ENCODE peak calls at places on chromosomes 3 and 15, in five cellular contexts. R is heart left ventricle, B is left ventricle myocardium inferior, X is kidney, K is upper lobe of right lung. O is an unnamed sample.
A peak's percentile ranks its signal among the peaks of the same experiment; 100 is the strongest.

GRCh38 chr3:16316847-16317560 is 52.0 kb downstream of the OXNAD1 start:
- DNase-seq in X (no peak), B (no peak), K (no peak), R (no peak), O (no peak)

GRCh38 chr3:76051145-76051544 is 265.8 kb upstream of the ZNF717 start:
- DNase-seq in R (no peak), X (no peak), B (no peak), K (no peak), O (no peak)

GRCh38 chr3:155069729-155070128 is 10.4 kb upstream of the MME start:
- DNase-seq in K (no peak), B (no peak), X (no peak), R (no peak), O (no peak)

GRCh38 chr3:21654662-21655061 is 96.3 kb downstream of the ZNF385D start:
- DNase-seq in K (no peak), X (no peak), B (no peak), R (no peak), O (no peak)

GRCh38 chr15:48641416-48641815 is 4.1 kb downstream of the FBN1 start:
- DNase-seq in X (no peak), B (no peak), K (no peak), R (no peak), O (no peak)

GRCh38 chr3:117751691-117752090 is 1042.1 kb downstream of the TUSC7 start:
- DNase-seq in R (no peak), X (no peak), B (no peak), K (no peak), O (no peak)

GRCh38 chr3:104750581-104750980 is 616.1 kb upstream of the ALCAM start:
- DNase-seq in X (no peak), K (no peak), R (no peak), B (no peak), O (no peak)

GRCh38 chr3:126026277-126026751 is 57.3 kb downstream of the ROPN1B start:
- DNase-seq in X (no peak), B (no peak), K (peak; percentile 52), R (no peak), O (no peak)

GRCh38 chr3:140134231-140134630 is 199.2 kb downstream of the CLSTN2 start:
- DNase-seq in R (no peak), B (no peak), K (no peak), X (no peak), O (no peak)

GRCh38 chr15:41493205-41493901 is at the start of gene ITPKA:
- DNase-seq in R (peak; percentile 62), X (peak; percentile 87), B (peak; percentile 77), K (peak; percentile 86), O (peak; percentile 79)

GRCh38 chr15:73560501-73561117 is 72.6 kb downstream of the NPTN start:
- DNase-seq in K (no peak), B (no peak), R (no peak), X (no peak), O (peak; percentile 17)

GRCh38 chr3:128280466-128281455 is 127.5 kb downstream of the EEFSEC start:
- DNase-seq in R (no peak), X (no peak), B (no peak), K (no peak), O (no peak)

GRCh38 chr15:71294636-71295241 is 179.5 kb downstream of the THSD4 start:
- DNase-seq in K (no peak), X (no peak), R (no peak), B (no peak), O (peak; percentile 78)

GRCh38 chr3:196202516-196202970 is 8.7 kb downstream of the ZDHHC19 start:
- DNase-seq in X (peak; percentile 84), K (peak; percentile 81), R (no peak), B (peak; percentile 51), O (no peak)

GRCh38 chr3:36650271-36650671 is 114.1 kb downstream of the DCLK3 start:
- DNase-seq in B (no peak), K (no peak), R (no peak), X (no peak), O (peak; percentile 10)

GRCh38 chr3:114558271-114558670 is 264.4 kb downstream of the TIGIT start:
- DNase-seq in B (no peak), R (no peak), X (no peak), K (no peak), O (no peak)

GRCh38 chr3:112304611-112305010 is 10.6 kb upstream of the SLC9C1 start:
- DNase-seq in K (no peak), X (no peak), R (no peak), B (no peak), O (no peak)

GRCh38 chr3:13141991-13142412 is 68.8 kb upstream of the IQSEC1 start:
- DNase-seq in X (peak; percentile 32), B (no peak), K (peak; percentile 47), R (no peak), O (no peak)

GRCh38 chr3:12158387-12159226 is at the start of gene TIMP4:
- DNase-seq in K (no peak), B (peak; percentile 62), R (peak; percentile 36), X (peak; percentile 78), O (no peak)

GRCh38 chr15:70248116-70249025 is 150.7 kb upstream of the TLE3 start:
- DNase-seq in X (peak; percentile 72), R (no peak), K (peak; percentile 48), B (no peak), O (no peak)

GRCh38 chr15:56454841-56455240 is 10.1 kb downstream of the MNS1 start:
- DNase-seq in R (no peak), B (no peak), X (no peak), K (no peak), O (no peak)

GRCh38 chr15:33716025-33716424 is 252.3 kb upstream of the CHRM5 start:
- DNase-seq in K (no peak), X (no peak), R (no peak), B (no peak), O (no peak)

GRCh38 chr3:141795719-141796435 is 32.7 kb downstream of the GRK7 start:
- DNase-seq in B (peak; percentile 65), R (peak; percentile 17), X (no peak), K (peak; percentile 85), O (no peak)

GRCh38 chr3:16881896-16882645 is 2.7 kb upstream of the PLCL2 start:
- DNase-seq in R (peak; percentile 50), X (no peak), B (peak; percentile 61), K (no peak), O (no peak)

GRCh38 chr15:60531811-60532210 is 52.9 kb upstream of the ICE2 start:
- DNase-seq in X (no peak), K (no peak), R (no peak), B (no peak), O (no peak)

GRCh38 chr15:60528530-60528929 is 49.6 kb upstream of the ICE2 start:
- DNase-seq in K (no peak), B (no peak), R (no peak), X (no peak), O (no peak)

GRCh38 chr15:60530653-60531052 is 51.7 kb upstream of the ICE2 start:
- DNase-seq in R (no peak), X (no peak), B (no peak), K (no peak), O (no peak)

GRCh38 chr15:60529332-60529731 is 50.4 kb upstream of the ICE2 start:
- DNase-seq in K (no peak), X (no peak), B (no peak), R (no peak), O (no peak)

DNA sequence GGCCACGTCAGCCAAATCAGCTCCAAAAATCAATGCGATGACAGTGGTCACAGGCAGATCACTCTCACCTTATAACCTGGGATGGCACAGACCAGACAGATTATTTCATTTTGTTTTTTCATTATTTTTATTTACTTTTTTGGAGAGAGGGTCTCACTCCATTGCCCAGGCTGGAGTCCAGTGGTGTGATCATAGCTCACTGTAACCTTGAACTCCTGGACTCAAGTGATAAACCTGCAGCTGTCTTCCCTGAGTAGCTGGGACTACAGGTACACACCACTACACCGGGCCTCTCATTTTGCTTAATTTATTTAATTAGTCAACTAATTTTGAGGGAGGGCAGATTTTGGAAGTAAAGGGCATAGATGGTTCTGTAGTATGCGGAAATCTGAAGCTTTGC is 51.2 kb upstream of the ICE2 start:
- DNase-seq in B (no peak), X (no peak), R (no peak), K (no peak), O (no peak)
- H3K27ac ChIP-seq in B (no peak overlapping the region), X (no peak overlapping the region), R (no peak overlapping the region), K (no peak overlapping the region), O (no peak overlapping the region)

GRCh38 chr3:192919895-192920294 is 2.2 kb upstream of the MB21D2 start:
- DNase-seq in B (no peak), R (no peak), K (no peak), X (no peak), O (no peak)
- H3K4me1 ChIP-seq in B (peaks cover 54% of the 10 kb centered on the region), R (peaks cover 34% of the 10 kb centered on the region), K (peaks cover 11% of the 10 kb centered on the region), X (peaks cover 8% of the 10 kb centered on the region), O (peaks cover 22% of the 10 kb centered on the region)

GRCh38 chr3:194624956-194625355 is 8.3 kb downstream of the TMEM44 start:
- DNase-seq in R (no peak), X (peak; percentile 37), B (no peak), K (no peak), O (no peak)
- H3K36me3 ChIP-seq in R (peaks cover 27% of the 10 kb centered on the region), X (no peaks in the 10 kb centered on the region), B (peaks cover 39% of the 10 kb centered on the region), K (peaks cover 18% of the 10 kb centered on the region), O (peaks cover 56% of the 10 kb centered on the region)

GRCh38 chr15:87369269-87369668 is 887.3 kb downstream of the NTRK3 start:
- DNase-seq in K (no peak), B (no peak), R (no peak), X (no peak), O (peak; percentile 89)
- H3K27ac ChIP-seq in K (no peak overlapping the region), B (no peak overlapping the region), R (no peak overlapping the region), X (no peak overlapping the region), O (peak overlapping the region; percentile 97)

DNA sequence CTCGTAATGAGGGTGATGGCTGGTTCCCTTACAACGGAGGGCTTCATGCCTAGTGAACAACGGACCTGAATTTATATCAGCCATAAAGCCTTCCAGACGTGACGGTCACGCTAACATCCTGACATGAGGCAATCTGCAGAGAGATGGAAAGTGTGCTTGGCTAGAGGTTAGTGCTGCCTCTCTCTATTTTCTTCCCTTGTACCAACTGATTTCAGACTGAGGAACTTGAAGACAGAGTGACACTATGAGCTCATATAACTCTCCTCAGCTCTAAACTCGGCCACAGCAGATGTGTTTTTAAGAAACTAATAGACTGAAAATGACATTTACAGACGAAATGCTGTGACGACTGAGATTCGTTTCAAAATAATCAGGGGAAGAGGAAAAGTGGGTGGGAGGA is 122.4 kb downstream of the XXYLT1 start:
- DNase-seq in R (no peak), X (no peak), B (no peak), K (no peak), O (no peak)
- H3K4me1 ChIP-seq in R (peaks cover 68% of the 10 kb centered on the region), X (peaks cover 12% of the 10 kb centered on the region), B (peaks cover 71% of the 10 kb centered on the region), K (peaks cover 57% of the 10 kb centered on the region), O (peaks cover 47% of the 10 kb centered on the region)